ENCODE peak calls at places on chromosomes 3 and 15, in eight cellular contexts. P, O, A, B, S, G, W and R are unnamed samples.

GRCh38 chr3:73074681-73075305 is 13.3 kb downstream of the EBLN2 start:
- DNase-seq in P (no peak), O (no peak), A (no peak), B (no peak), S (no peak), G (no peak), W (no peak), R (no peak)

GRCh38 chr3:184748219-184749135 is 36.6 kb upstream of the MAGEF1 start:
- DNase-seq in P (no peak), O (no peak), A (peak), B (no peak), S (no peak), G (no peak), W (no peak), R (peak)

GRCh38 chr3:143600762-143601161 is 247.5 kb downstream of the SLC9A9 start:
- DNase-seq in P (peak), O (no peak), A (no peak), B (no peak), S (no peak), G (no peak), W (no peak), R (no peak)

GRCh38 chr15:45134682-45135604 is 5.1 kb downstream of the DUOX1 start:
- DNase-seq in P (no peak), O (no peak), A (no peak), B (no peak), S (no peak), G (no peak), W (peak), R (no peak)

GRCh38 chr15:47618216-47618615 is 99.1 kb upstream of the SEMA6D start:
- DNase-seq in P (no peak), O (no peak), A (no peak), B (no peak), S (no peak), G (no peak), W (no peak), R (no peak)

GRCh38 chr3:124298951-124299350 is 307.0 kb upstream of the ROPN1 start:
- DNase-seq in P (no peak), O (no peak), A (no peak), B (no peak), S (no peak), G (no peak), W (no peak), R (no peak)

GRCh38 chr3:188242426-188243123 is 88.6 kb downstream of the LPP start:
- DNase-seq in P (no peak), O (no peak), A (no peak), B (no peak), S (no peak), G (no peak), W (no peak), R (no peak)

GRCh38 chr3:96712792-96713191 is 101.6 kb upstream of the EPHA6 start:
- DNase-seq in P (no peak), O (no peak), A (no peak), B (no peak), S (no peak), G (no peak), W (no peak), R (no peak)

GRCh38 chr15:42218953-42219596 is 11.0 kb upstream of the VPS39 start:
- DNase-seq in P (no peak), O (no peak), A (no peak), B (no peak), S (no peak), G (no peak), W (no peak), R (no peak)

GRCh38 chr3:127822166-127822835 is at the start of gene MGLL:
- DNase-seq in P (peak), O (no peak), A (peak), B (peak), S (no peak), G (peak), W (peak), R (peak)

GRCh38 chr3:134260984-134261383 is 10.3 kb upstream of the RYK start:
- DNase-seq in P (no peak), O (no peak), A (no peak), B (no peak), S (no peak), G (no peak), W (no peak), R (no peak)

GRCh38 chr3:173977747-173978146 is 580.2 kb downstream of the NLGN1 start:
- DNase-seq in P (peak), O (no peak), A (no peak), B (no peak), S (peak), G (no peak), W (no peak), R (no peak)

GRCh38 chr3:16013563-16013962 is 160.9 kb upstream of the GALNT15 start:
- DNase-seq in P (peak), O (no peak), A (no peak), B (no peak), S (peak), G (no peak), W (no peak), R (no peak)

GRCh38 chr3:189824629-189825312 is 193.6 kb downstream of the TP63 start:
- DNase-seq in P (peak), O (no peak), A (peak), B (no peak), S (peak), G (peak), W (no peak), R (no peak)

GRCh38 chr3:38000965-38001455 is 10.4 kb downstream of the VILL start:
- DNase-seq in P (no peak), O (no peak), A (no peak), B (peak), S (no peak), G (no peak), W (no peak), R (no peak)

GRCh38 chr3:62665627-62666433 is 209.4 kb downstream of the CADPS start:
- DNase-seq in P (peak), O (no peak), A (peak), B (peak), S (peak), G (peak), W (peak), R (peak)

GRCh38 chr3:53718462-53718861 is 127.8 kb downstream of the CHDH start:
- DNase-seq in P (no peak), O (no peak), A (no peak), B (no peak), S (no peak), G (no peak), W (peak), R (no peak)

GRCh38 chr3:17138246-17139039 is 253.7 kb downstream of the PLCL2 start:
- DNase-seq in P (no peak), O (no peak), A (no peak), B (no peak), S (no peak), G (no peak), W (no peak), R (no peak)

GRCh38 chr3:173932624-173933023 is 535.1 kb downstream of the NLGN1 start:
- DNase-seq in P (peak), O (no peak), A (no peak), B (no peak), S (peak), G (peak), W (no peak), R (no peak)

GRCh38 chr3:183698318-183698731 is 728 bp downstream of the YEATS2 start:
- DNase-seq in P (peak), O (no peak), A (peak), B (no peak), S (no peak), G (peak), W (peak), R (peak)

GRCh38 chr15:44243829-44244228 is 44.7 kb upstream of the GOLM2 start:
- DNase-seq in P (no peak), O (no peak), A (no peak), B (no peak), S (no peak), G (no peak), W (no peak), R (no peak)

GRCh38 chr3:140007946-140008692 is 73.1 kb downstream of the CLSTN2 start:
- DNase-seq in P (no peak), O (no peak), A (no peak), B (no peak), S (no peak), G (no peak), W (no peak), R (no peak)